ENCODE peak calls at places on chromosomes 6 and 20, in eight cellular contexts. One of them, this sample, is unnamed.

GRCh38 chr20:5696011-5696559 is 54.1 kb upstream of the SHLD1 start:
- DNase-seq in breast epithelium: no peak
- DNase-seq in upper lobe of left lung: no peak
- DNase-seq in K562: no peak
- DNase-seq in adrenal gland: no peak
- DNase-seq in heart left ventricle: peak; percentile 37
- DNase-seq in transverse colon: no peak
- DNase-seq in A549: peak; percentile 52
- DNase-seq in this sample: peak; percentile 33

GRCh38 chr6:163335671-163336545 is 78.6 kb upstream of the QKI start:
- DNase-seq in upper lobe of left lung: no peak
- DNase-seq in adrenal gland: peak; percentile 40
- DNase-seq in breast epithelium: no peak
- DNase-seq in K562: no peak
- DNase-seq in heart left ventricle: peak; percentile 95
- DNase-seq in A549: no peak
- DNase-seq in transverse colon: no peak
- DNase-seq in this sample: no peak

GRCh38 chr6:5866547-5867051 is 140.1 kb downstream of the NRN1 start:
- DNase-seq in A549: no peak
- DNase-seq in breast epithelium: no peak
- DNase-seq in upper lobe of left lung: no peak
- DNase-seq in K562: no peak
- DNase-seq in adrenal gland: no peak
- DNase-seq in transverse colon: no peak
- DNase-seq in heart left ventricle: no peak
- DNase-seq in this sample: no peak

GRCh38 chr6:52394251-52394666 is 25.9 kb upstream of the EFHC1 start:
- DNase-seq in K562: no peak
- DNase-seq in breast epithelium: no peak
- DNase-seq in A549: no peak
- DNase-seq in adrenal gland: no peak
- DNase-seq in transverse colon: no peak
- DNase-seq in heart left ventricle: no peak
- DNase-seq in upper lobe of left lung: no peak
- DNase-seq in this sample: no peak

GRCh38 chr6:130852844-130853554 is 25.8 kb downstream of the SMLR1 start:
- DNase-seq in upper lobe of left lung: no peak
- DNase-seq in heart left ventricle: no peak
- DNase-seq in breast epithelium: no peak
- DNase-seq in transverse colon: no peak
- DNase-seq in K562: no peak
- DNase-seq in adrenal gland: no peak
- DNase-seq in A549: no peak
- DNase-seq in this sample: no peak

GRCh38 chr6:135301304-135301703 is 120.2 kb downstream of the MYB start:
- DNase-seq in breast epithelium: no peak
- DNase-seq in heart left ventricle: no peak
- DNase-seq in adrenal gland: no peak
- DNase-seq in A549: no peak
- DNase-seq in transverse colon: no peak
- DNase-seq in K562: no peak
- DNase-seq in upper lobe of left lung: no peak
- DNase-seq in this sample: no peak

GRCh38 chr6:37676071-37676470 is 21.6 kb downstream of the MDGA1 start:
- DNase-seq in upper lobe of left lung: no peak
- DNase-seq in K562: no peak
- DNase-seq in transverse colon: no peak
- DNase-seq in adrenal gland: no peak
- DNase-seq in A549: no peak
- DNase-seq in heart left ventricle: no peak
- DNase-seq in breast epithelium: no peak
- DNase-seq in this sample: no peak

GRCh38 chr20:62977613-62978558 is 25.4 kb downstream of the SLC17A9 start:
- DNase-seq in heart left ventricle: no peak
- DNase-seq in K562: peak; percentile 65
- DNase-seq in A549: peak; percentile 49
- DNase-seq in breast epithelium: no peak
- DNase-seq in adrenal gland: no peak
- DNase-seq in upper lobe of left lung: no peak
- DNase-seq in transverse colon: peak; percentile 79
- DNase-seq in this sample: peak; percentile 52

GRCh38 chr20:12023169-12023795 is 105.6 kb downstream of the BTBD3 start:
- DNase-seq in A549: no peak
- DNase-seq in adrenal gland: no peak
- DNase-seq in transverse colon: no peak
- DNase-seq in upper lobe of left lung: no peak
- DNase-seq in breast epithelium: no peak
- DNase-seq in K562: no peak
- DNase-seq in heart left ventricle: no peak
- DNase-seq in this sample: no peak

GRCh38 chr20:32052090-32052791 is at the start of gene HCK:
- DNase-seq in upper lobe of left lung: peak; percentile 87
- DNase-seq in transverse colon: peak; percentile 30
- DNase-seq in adrenal gland: no peak
- DNase-seq in K562: no peak
- DNase-seq in breast epithelium: no peak
- DNase-seq in heart left ventricle: peak; percentile 52
- DNase-seq in A549: peak; percentile 31
- DNase-seq in this sample: no peak

GRCh38 chr6:122365775-122366403 is 33.6 kb upstream of the HSF2 start:
- DNase-seq in upper lobe of left lung: no peak
- DNase-seq in K562: no peak
- DNase-seq in breast epithelium: no peak
- DNase-seq in transverse colon: no peak
- DNase-seq in adrenal gland: no peak
- DNase-seq in heart left ventricle: no peak
- DNase-seq in A549: no peak
- DNase-seq in this sample: peak; percentile 6

GRCh38 chr20:58651823-58652605 is 931 bp downstream of the STX16 start:
- DNase-seq in K562: peak; percentile 72
- DNase-seq in A549: peak; percentile 72
- DNase-seq in transverse colon: peak; percentile 74
- DNase-seq in adrenal gland: peak; percentile 33
- DNase-seq in upper lobe of left lung: peak; percentile 70
- DNase-seq in heart left ventricle: peak; percentile 49
- DNase-seq in breast epithelium: no peak
- DNase-seq in this sample: peak; percentile 95

GRCh38 chr20:13384132-13384531 is 163.1 kb downstream of the ISM1 start:
- DNase-seq in breast epithelium: no peak
- DNase-seq in A549: no peak
- DNase-seq in transverse colon: no peak
- DNase-seq in heart left ventricle: no peak
- DNase-seq in K562: no peak
- DNase-seq in upper lobe of left lung: no peak
- DNase-seq in adrenal gland: no peak
- DNase-seq in this sample: no peak

GRCh38 chr6:22470454-22471368 is 98.7 kb upstream of the HDGFL1 start:
- DNase-seq in K562: no peak
- DNase-seq in adrenal gland: peak; percentile 45
- DNase-seq in breast epithelium: peak; percentile 68
- DNase-seq in transverse colon: peak; percentile 46
- DNase-seq in A549: peak; percentile 1
- DNase-seq in heart left ventricle: peak; percentile 38
- DNase-seq in upper lobe of left lung: no peak
- DNase-seq in this sample: no peak

GRCh38 chr20:57183457-57184009 is 82.9 kb downstream of the BMP7 start:
- DNase-seq in upper lobe of left lung: no peak
- DNase-seq in adrenal gland: no peak
- DNase-seq in K562: no peak
- DNase-seq in breast epithelium: no peak
- DNase-seq in heart left ventricle: no peak
- DNase-seq in transverse colon: no peak
- DNase-seq in A549: no peak
- DNase-seq in this sample: no peak

GRCh38 chr20:59571151-59571550 is 33.2 kb upstream of the PHACTR3 start:
- DNase-seq in heart left ventricle: no peak
- DNase-seq in A549: no peak
- DNase-seq in transverse colon: no peak
- DNase-seq in upper lobe of left lung: no peak
- DNase-seq in adrenal gland: no peak
- DNase-seq in K562: no peak
- DNase-seq in breast epithelium: no peak
- DNase-seq in this sample: no peak

GRCh38 chr6:28618889-28619555 is 93.3 kb downstream of the GPX5 start:
- DNase-seq in heart left ventricle: no peak
- DNase-seq in transverse colon: no peak
- DNase-seq in K562: no peak
- DNase-seq in A549: no peak
- DNase-seq in adrenal gland: no peak
- DNase-seq in breast epithelium: no peak
- DNase-seq in upper lobe of left lung: no peak
- DNase-seq in this sample: no peak

GRCh38 chr6:161003336-161003735 is 11.8 kb downstream of the MAP3K4 start:
- DNase-seq in adrenal gland: no peak
- DNase-seq in heart left ventricle: no peak
- DNase-seq in transverse colon: no peak
- DNase-seq in breast epithelium: no peak
- DNase-seq in upper lobe of left lung: no peak
- DNase-seq in K562: no peak
- DNase-seq in A549: no peak
- DNase-seq in this sample: no peak

GRCh38 chr6:2118136-2118535 is 127.3 kb downstream of the GMDS start:
- DNase-seq in heart left ventricle: no peak
- DNase-seq in transverse colon: no peak
- DNase-seq in adrenal gland: no peak
- DNase-seq in breast epithelium: no peak
- DNase-seq in upper lobe of left lung: no peak
- DNase-seq in A549: no peak
- DNase-seq in K562: no peak
- DNase-seq in this sample: no peak

GRCh38 chr6:7541175-7542064 is at the start of gene DSP:
- DNase-seq in upper lobe of left lung: peak; percentile 92
- DNase-seq in adrenal gland: peak; percentile 58
- DNase-seq in K562: peak; percentile 74
- DNase-seq in heart left ventricle: peak; percentile 79
- DNase-seq in transverse colon: peak; percentile 90
- DNase-seq in A549: peak; percentile 55
- DNase-seq in breast epithelium: peak; percentile 85
- DNase-seq in this sample: no peak
- TF ChIP-seq POLR2A in upper lobe of left lung: peak; percentile 55
- TF ChIP-seq POLR2A in adrenal gland: no peak
- TF ChIP-seq POLR2A in K562: no peak
- TF ChIP-seq POLR2A in heart left ventricle: peak; percentile 76
- TF ChIP-seq POLR2A in transverse colon: peak; percentile 98
- TF ChIP-seq POLR2A in A549: peak; percentile 69
- TF ChIP-seq POLR2A in breast epithelium: peak; percentile 40
- TF ChIP-seq POLR2A in this sample: no peak

GRCh38 chr20:36607586-36608387 is 2.2 kb downstream of the RAB5IF start:
- DNase-seq in A549: peak; percentile 13
- DNase-seq in adrenal gland: no peak
- DNase-seq in upper lobe of left lung: no peak
- DNase-seq in K562: no peak
- DNase-seq in transverse colon: peak; percentile 61
- DNase-seq in heart left ventricle: no peak
- DNase-seq in breast epithelium: no peak
- DNase-seq in this sample: no peak

GRCh38 chr20:36604952-36605308 is 649 bp upstream of the RAB5IF start:
- DNase-seq in heart left ventricle: peak; percentile 44
- DNase-seq in transverse colon: peak; percentile 66
- DNase-seq in breast epithelium: no peak
- DNase-seq in upper lobe of left lung: no peak
- DNase-seq in A549: no peak
- DNase-seq in K562: no peak
- DNase-seq in adrenal gland: peak; percentile 25
- DNase-seq in this sample: no peak

GRCh38 chr20:36606171-36607116 is 865 bp downstream of the RAB5IF start:
- DNase-seq in breast epithelium: no peak
- DNase-seq in K562: no peak
- DNase-seq in adrenal gland: peak; percentile 57
- DNase-seq in upper lobe of left lung: no peak
- DNase-seq in heart left ventricle: no peak
- DNase-seq in transverse colon: peak; percentile 44
- DNase-seq in A549: no peak
- DNase-seq in this sample: no peak

GRCh38 chr20:36601546-36601945 is 4.0 kb upstream of the RAB5IF start:
- DNase-seq in breast epithelium: no peak
- DNase-seq in upper lobe of left lung: no peak
- DNase-seq in A549: no peak
- DNase-seq in K562: no peak
- DNase-seq in adrenal gland: no peak
- DNase-seq in heart left ventricle: no peak
- DNase-seq in transverse colon: no peak
- DNase-seq in this sample: no peak

DNA sequence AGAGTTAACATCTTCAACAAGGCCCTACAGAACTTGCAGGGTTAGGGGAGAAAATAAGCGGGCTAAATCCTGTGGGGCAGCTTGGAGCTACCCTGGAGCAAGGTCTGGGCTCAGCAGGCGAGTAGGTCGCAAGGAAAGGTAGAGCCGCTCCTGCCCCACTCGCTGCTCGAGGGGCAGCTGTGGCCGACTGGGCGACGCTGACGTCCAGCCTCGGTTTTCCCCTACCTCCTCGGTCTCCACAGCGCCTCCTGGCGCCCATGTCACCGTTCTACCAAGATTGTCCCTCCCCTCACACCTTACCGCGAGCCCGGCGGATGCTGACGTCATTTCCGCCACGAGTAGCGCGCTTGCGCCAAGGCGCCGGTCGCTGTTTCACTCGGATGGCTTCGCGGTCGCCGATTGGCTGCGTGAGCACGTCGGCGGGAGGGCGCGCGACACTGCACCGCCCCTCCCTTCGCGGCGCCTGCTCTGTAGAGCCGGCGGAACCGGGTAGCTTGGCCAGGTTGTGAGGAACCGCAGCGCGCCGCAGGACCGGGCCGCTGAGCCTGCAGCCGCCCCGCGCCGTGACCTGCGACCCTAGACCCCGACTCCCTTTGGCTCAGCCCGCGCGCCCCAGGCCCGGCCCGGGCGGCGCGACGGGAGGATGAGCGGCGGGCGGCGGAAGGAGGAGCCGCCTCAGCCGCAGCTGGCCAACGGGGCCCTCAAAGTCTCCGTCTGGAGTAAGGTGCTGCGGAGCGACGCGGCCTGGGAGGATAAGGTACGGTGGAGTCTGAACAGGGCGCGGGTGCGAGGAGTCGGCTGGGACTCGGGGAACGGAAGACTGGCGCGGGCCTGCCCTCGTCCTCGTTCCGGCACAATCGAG is at the start of gene RAB5IF:
- DNase-seq in upper lobe of left lung: peak; percentile 99
- DNase-seq in transverse colon: peak; percentile 99
- DNase-seq in A549: peak; percentile 85
- DNase-seq in breast epithelium: peak; percentile 100
- DNase-seq in K562: peak; percentile 94
- DNase-seq in adrenal gland: peak; percentile 98
- DNase-seq in heart left ventricle: peak; percentile 99
- DNase-seq in this sample: peak; percentile 93
- TF ChIP-seq POLR2A in upper lobe of left lung: no peak
- TF ChIP-seq POLR2A in transverse colon: peak; percentile 88
- TF ChIP-seq POLR2A in A549: peak; percentile 81
- TF ChIP-seq POLR2A in breast epithelium: no peak
- TF ChIP-seq POLR2A in K562: peak; percentile 91
- TF ChIP-seq POLR2A in adrenal gland: peak; percentile 84
- TF ChIP-seq POLR2A in heart left ventricle: peak; percentile 90
- TF ChIP-seq POLR2A in this sample: peak; percentile 89

GRCh38 chr6:166760288-166760687 is 133.2 kb upstream of the RPS6KA2 start:
- DNase-seq in upper lobe of left lung: no peak
- DNase-seq in heart left ventricle: no peak
- DNase-seq in adrenal gland: no peak
- DNase-seq in breast epithelium: no peak
- DNase-seq in K562: no peak
- DNase-seq in transverse colon: no peak
- DNase-seq in A549: no peak
- DNase-seq in this sample: no peak
- TF ChIP-seq POLR2A in upper lobe of left lung: no peak
- TF ChIP-seq POLR2A in heart left ventricle: no peak
- TF ChIP-seq POLR2A in adrenal gland: no peak
- TF ChIP-seq POLR2A in breast epithelium: no peak
- TF ChIP-seq POLR2A in K562: no peak
- TF ChIP-seq POLR2A in transverse colon: no peak
- TF ChIP-seq POLR2A in A549: no peak
- TF ChIP-seq POLR2A in this sample: no peak

GRCh38 chr20:49713779-49714712 is at the start of gene B4GALT5:
- DNase-seq in adrenal gland: peak; percentile 79
- DNase-seq in A549: peak; percentile 41
- DNase-seq in breast epithelium: no peak
- DNase-seq in upper lobe of left lung: peak; percentile 96
- DNase-seq in heart left ventricle: peak; percentile 80
- DNase-seq in K562: peak; percentile 94
- DNase-seq in transverse colon: peak; percentile 71
- DNase-seq in this sample: peak; percentile 62
- TF ChIP-seq POLR2A in adrenal gland: peak; percentile 78
- TF ChIP-seq POLR2A in A549: peak; percentile 31
- TF ChIP-seq POLR2A in breast epithelium: no peak
- TF ChIP-seq POLR2A in upper lobe of left lung: no peak
- TF ChIP-seq POLR2A in heart left ventricle: peak; percentile 41
- TF ChIP-seq POLR2A in K562: peak; percentile 28
- TF ChIP-seq POLR2A in transverse colon: no peak
- TF ChIP-seq POLR2A in this sample: peak; percentile 67